ENCODE peak calls at places on chromosomes 4 and X, in nine cellular contexts. Y is endothelial cell of umbilical vein, X is brain microvascular endothelial cell, N is heart left ventricle, O is heart right ventricle, Z is mesendoderm, C is tibial artery, V is upper lobe of left lung, S is kidney. B is an unnamed sample.

GRCh38 chrX:45903781-45904201 is 641.4 kb downstream of the ZNF674 start:
- DNase-seq in Y (peak; percentile 1), X (no peak), N (no peak), O (no peak), Z (peak; percentile 91), C (no peak), V (no peak), S (no peak), B (no peak)

GRCh38 chr4:75499900-75500299 is 14.3 kb downstream of the RCHY1 start:
- DNase-seq in Y (no peak), X (no peak), N (no peak), O (no peak), Z (no peak), C (no peak), V (no peak), S (no peak), B (no peak)

GRCh38 chrX:108447303-108447702 is 7.7 kb downstream of the COL4A5 start:
- DNase-seq in Y (no peak), X (no peak), N (no peak), O (no peak), Z (no peak), C (no peak), V (no peak), S (no peak), B (no peak)

GRCh38 chr4:11710484-11710883 is 281.8 kb upstream of the HS3ST1 start:
- DNase-seq in Y (no peak), X (no peak), N (no peak), O (no peak), Z (no peak), C (no peak), V (no peak), S (no peak), B (no peak)

GRCh38 chr4:41822326-41822725 is 73.8 kb upstream of the PHOX2B start:
- DNase-seq in Y (no peak), X (no peak), N (no peak), O (no peak), Z (no peak), C (no peak), V (no peak), S (no peak), B (no peak)

GRCh38 chr4:111781611-111782010 is 363.6 kb upstream of the FAM241A start:
- DNase-seq in Y (no peak), X (no peak), N (no peak), O (no peak), Z (peak; percentile 15), C (no peak), V (no peak), S (no peak), B (no peak)

GRCh38 chr4:21032246-21032645 is 332.0 kb downstream of the PACRGL start:
- DNase-seq in Y (no peak), X (no peak), N (no peak), O (no peak), Z (no peak), C (no peak), V (no peak), S (no peak), B (no peak)

GRCh38 chr4:172830295-172830764 is 338.3 kb upstream of the GALNT7 start:
- DNase-seq in Y (peak; percentile 14), X (no peak), N (no peak), O (no peak), Z (peak; percentile 8), C (no peak), V (no peak), S (no peak), B (no peak)

GRCh38 chr4:44056721-44057151 is 391.9 kb downstream of the KCTD8 start:
- DNase-seq in Y (no peak), X (no peak), N (no peak), O (no peak), Z (peak; percentile 97), C (no peak), V (no peak), S (no peak), B (no peak)

GRCh38 chr4:83440899-83441298 is 14.7 kb downstream of the HELQ start:
- DNase-seq in Y (no peak), X (no peak), N (no peak), O (no peak), Z (no peak), C (no peak), V (no peak), S (no peak), B (no peak)

GRCh38 chrX:9907645-9908387 is 59.3 kb upstream of the CLDN34 start:
- DNase-seq in Y (peak; percentile 47), X (peak; percentile 77), N (no peak), O (no peak), Z (no peak), C (no peak), V (no peak), S (no peak), B (peak; percentile 44)

GRCh38 chrX:135411893-135412292 is 9.9 kb upstream of the SMIM10L2A start:
- DNase-seq in Y (no peak), X (no peak), N (no peak), O (no peak), Z (no peak), C (no peak), V (no peak), S (no peak), B (no peak)

GRCh38 chr4:42627887-42628646 is 28.8 kb downstream of the ATP8A1 start:
- DNase-seq in Y (no peak), X (no peak), N (peak; percentile 81), O (peak; percentile 79), Z (peak; percentile 19), C (peak; percentile 81), V (no peak), S (peak; percentile 82), B (no peak)

GRCh38 chr4:84503495-84504437 is 4.7 kb upstream of the NKX6-1 start:
- DNase-seq in Y (peak; percentile 67), X (peak; percentile 68), N (no peak), O (no peak), Z (peak; percentile 82), C (no peak), V (no peak), S (no peak), B (peak; percentile 6)

GRCh38 chr4:98747659-98748091 is 89.3 kb upstream of the TSPAN5 start:
- DNase-seq in Y (peak; percentile 25), X (peak; percentile 2), N (no peak), O (no peak), Z (peak; percentile 71), C (no peak), V (no peak), S (no peak), B (no peak)

GRCh38 chr4:108037884-108038283 is 48.2 kb downstream of the HADH start:
- DNase-seq in Y (no peak), X (no peak), N (no peak), O (no peak), Z (no peak), C (no peak), V (no peak), S (no peak), B (no peak)

GRCh38 chrX:96883608-96884007 is at the start of gene RPA4:
- DNase-seq in Y (no peak), X (no peak), N (no peak), O (no peak), Z (no peak), C (no peak), V (no peak), S (peak; percentile 26), B (no peak)
- H3K36me3 ChIP-seq in Y (no peaks in the 10 kb centered on the region), X (no peaks in the 10 kb centered on the region), N (no peaks in the 10 kb centered on the region), O (no peaks in the 10 kb centered on the region), Z (no peaks in the 10 kb centered on the region), C (peaks cover 11% of the 10 kb centered on the region), V (no peaks in the 10 kb centered on the region), S (no peaks in the 10 kb centered on the region), B (no peaks in the 10 kb centered on the region)

GRCh38 chr4:128853741-128854140 is 44.2 kb downstream of the JADE1 start:
- DNase-seq in Y (no peak), X (peak; percentile 83), N (no peak), O (no peak), Z (peak; percentile 61), C (no peak), V (no peak), S (no peak), B (no peak)

GRCh38 chr4:128850252-128850651 is 40.8 kb downstream of the JADE1 start:
- DNase-seq in Y (no peak), X (no peak), N (no peak), O (no peak), Z (no peak), C (no peak), V (no peak), S (no peak), B (no peak)

GRCh38 chr4:128856246-128856645 is 46.7 kb downstream of the JADE1 start:
- DNase-seq in Y (no peak), X (no peak), N (no peak), O (no peak), Z (no peak), C (no peak), V (no peak), S (no peak), B (no peak)

GRCh38 chr4:128855656-128856055 is 46.2 kb downstream of the JADE1 start:
- DNase-seq in Y (no peak), X (no peak), N (no peak), O (no peak), Z (no peak), C (no peak), V (no peak), S (no peak), B (no peak)

DNA sequence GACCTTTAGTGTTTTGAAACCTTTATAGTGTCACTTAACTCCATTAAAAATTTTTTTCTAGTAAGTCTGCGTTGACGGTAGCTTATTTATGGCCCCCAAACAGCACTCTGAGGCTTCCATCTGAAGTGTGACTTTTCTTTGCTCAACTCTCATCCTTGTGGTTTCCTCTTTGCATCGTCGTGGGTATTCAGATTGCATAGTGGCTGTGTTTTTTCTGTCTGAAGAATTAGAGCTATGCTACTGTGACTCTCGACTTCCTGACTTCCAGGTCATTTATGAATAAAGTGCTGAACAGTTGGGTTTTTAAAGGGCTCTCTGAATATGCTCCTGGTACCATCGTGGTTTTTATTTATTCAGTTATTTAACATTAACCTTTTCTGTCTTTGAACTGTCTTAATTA is 44.9 kb downstream of the JADE1 start:
- DNase-seq in Y (peak; percentile 29), X (peak; percentile 72), N (no peak), O (no peak), Z (no peak), C (no peak), V (no peak), S (no peak), B (no peak)
- H3K36me3 ChIP-seq in Y (peaks cover 31% of the 10 kb centered on the region), X (peaks cover 52% of the 10 kb centered on the region), N (peaks cover 14% of the 10 kb centered on the region), O (peaks cover 2% of the 10 kb centered on the region), Z (peaks cover 20% of the 10 kb centered on the region), C (peaks cover 91% of the 10 kb centered on the region), V (peaks cover 65% of the 10 kb centered on the region), S (peaks cover 47% of the 10 kb centered on the region), B (peaks cover 36% of the 10 kb centered on the region)

GRCh38 chrX:41209853-41210252 is 124.1 kb upstream of the DDX3X start:
- DNase-seq in Y (no peak), X (no peak), N (no peak), O (no peak), Z (no peak), C (no peak), V (no peak), S (no peak), B (no peak)
- H3K36me3 ChIP-seq in Y (no peaks in the 10 kb centered on the region), X (peaks cover 45% of the 10 kb centered on the region), N (peaks cover 4% of the 10 kb centered on the region), O (no peaks in the 10 kb centered on the region), Z (no peaks in the 10 kb centered on the region), C (peaks cover 76% of the 10 kb centered on the region), V (peaks cover 7% of the 10 kb centered on the region), S (no peaks in the 10 kb centered on the region), B (peaks cover 43% of the 10 kb centered on the region)

DNA sequence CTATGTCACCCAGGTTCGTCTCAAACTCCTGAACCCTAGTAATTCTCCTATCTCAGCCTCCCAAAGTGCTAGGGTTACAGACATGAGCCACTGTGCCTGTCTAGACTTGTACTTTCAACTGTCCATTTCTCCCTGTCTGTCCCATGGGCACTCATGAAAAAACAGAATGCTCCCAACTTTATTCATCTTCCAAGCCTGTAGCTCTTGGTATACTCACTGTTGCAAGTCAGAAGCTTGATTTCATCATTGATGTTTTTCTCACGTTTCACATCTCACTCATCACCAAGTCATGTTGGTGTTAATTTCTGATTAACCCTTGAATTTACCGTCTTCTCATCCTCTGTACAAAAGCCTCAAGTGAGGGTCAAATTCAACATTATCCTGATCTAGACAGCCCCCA is 7.3 kb upstream of the SRP72 start:
- DNase-seq in Y (no peak), X (no peak), N (no peak), O (no peak), Z (no peak), C (no peak), V (no peak), S (no peak), B (no peak)
- H3K36me3 ChIP-seq in Y (peaks cover 20% of the 10 kb centered on the region), X (peaks cover 22% of the 10 kb centered on the region), N (peaks cover 4% of the 10 kb centered on the region), O (no peaks in the 10 kb centered on the region), Z (peaks cover 12% of the 10 kb centered on the region), C (peaks cover 34% of the 10 kb centered on the region), V (peaks cover 12% of the 10 kb centered on the region), S (peaks cover 9% of the 10 kb centered on the region), B (peaks cover 49% of the 10 kb centered on the region)

B was measured in MG63.